ENCODE peak calls at places on chromosomes 4 and X, in six cellular contexts. E, Y, W, G, V and J are unnamed samples.
A peak's percentile ranks its signal among the peaks of the same experiment; 100 is the strongest.

GRCh38 chr4:40335508-40335860 is 351 bp downstream of the CHRNA9 start:
- DNase-seq in E (no peak), Y (no peak), W (no peak), G (no peak), V (no peak), J (no peak)

GRCh38 chr4:184282251-184282713 is 64.6 kb upstream of the ENPP6 start:
- DNase-seq in E (no peak), Y (peak; percentile 60), W (no peak), G (peak; percentile 65), V (no peak), J (no peak)

GRCh38 chr4:142707397-142707796 is 138.7 kb downstream of the INPP4B start:
- DNase-seq in E (no peak), Y (no peak), W (no peak), G (no peak), V (no peak), J (no peak)

GRCh38 chrX:18354369-18355329 is at the start of gene SCML2:
- DNase-seq in E (no peak), Y (peak; percentile 7), W (no peak), G (peak; percentile 41), V (peak; percentile 26), J (no peak)

GRCh38 chr4:68905598-68906237 is 45.9 kb downstream of the UGT2A3 start:
- DNase-seq in E (no peak), Y (peak; percentile 69), W (no peak), G (no peak), V (no peak), J (no peak)

GRCh38 chr4:148443550-148444295 is 1.5 kb upstream of the NR3C2 start:
- DNase-seq in E (no peak), Y (peak; percentile 14), W (no peak), G (peak; percentile 40), V (peak; percentile 45), J (peak; percentile 92)

GRCh38 chr4:185513489-185514181 is 21.7 kb downstream of the PDLIM3 start:
- DNase-seq in E (no peak), Y (no peak), W (no peak), G (peak; percentile 33), V (peak; percentile 86), J (no peak)

GRCh38 chrX:50779694-50780093 is 34.3 kb downstream of the SHROOM4 start:
- DNase-seq in E (no peak), Y (no peak), W (no peak), G (no peak), V (peak; percentile 9), J (no peak)

GRCh38 chr4:42953316-42953715 is 60.8 kb downstream of the GRXCR1 start:
- DNase-seq in E (no peak), Y (no peak), W (no peak), G (no peak), V (no peak), J (no peak)

GRCh38 chr4:36841583-36842326 is 402.8 kb upstream of the NWD2 start:
- DNase-seq in E (no peak), Y (no peak), W (no peak), G (no peak), V (no peak), J (no peak)

GRCh38 chr4:6674500-6675149 is 19.1 kb upstream of the S100P start:
- DNase-seq in E (peak; percentile 43), Y (peak; percentile 63), W (peak; percentile 63), G (peak; percentile 64), V (peak; percentile 48), J (no peak)
- TF ChIP-seq POLR2AphosphoS5 in E (no peak), Y (peak; percentile 51), W (peak; percentile 32), G (no peak), V (no peak), J (no peak)

GRCh38 chr4:8273450-8273849 is 3.9 kb downstream of the HTRA3 start:
- DNase-seq in E (no peak), Y (no peak), W (no peak), G (no peak), V (no peak), J (no peak)

GRCh38 chr4:8276358-8277240 is 7.0 kb downstream of the HTRA3 start:
- DNase-seq in E (no peak), Y (peak; percentile 64), W (no peak), G (no peak), V (peak; percentile 14), J (peak; percentile 83)

GRCh38 chr4:8275511-8275910 is 6.0 kb downstream of the HTRA3 start:
- DNase-seq in E (no peak), Y (no peak), W (no peak), G (no peak), V (no peak), J (no peak)

GRCh38 chr4:8274066-8274652 is 4.6 kb downstream of the HTRA3 start:
- DNase-seq in E (no peak), Y (no peak), W (no peak), G (no peak), V (no peak), J (peak; percentile 70)

DNA sequence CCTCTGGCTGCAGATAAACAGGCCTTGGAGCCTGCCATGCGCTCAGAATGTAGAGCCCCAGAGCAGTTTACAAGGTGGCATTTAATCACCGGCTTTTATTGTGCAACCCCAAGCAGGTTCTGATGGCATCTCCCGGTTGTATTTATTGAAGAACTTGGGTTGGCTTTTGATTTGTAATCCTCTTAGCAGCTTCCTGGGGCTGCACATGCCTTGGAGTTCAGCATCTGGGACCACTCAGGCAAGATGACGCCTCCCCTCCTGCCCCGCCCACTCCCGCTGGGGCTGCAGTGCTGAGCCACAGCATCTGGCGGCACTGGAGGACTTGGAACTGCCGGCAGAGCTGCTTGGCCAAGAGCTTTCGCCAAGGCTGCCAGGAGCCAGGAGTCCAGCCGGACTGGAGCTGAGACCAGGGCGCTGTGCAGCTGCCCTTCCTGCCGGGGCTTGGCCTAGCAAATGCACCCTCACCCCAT is 5.3 kb downstream of the HTRA3 start:
- DNase-seq in E (peak; percentile 92), Y (peak; percentile 71), W (no peak), G (peak; percentile 74), V (no peak), J (peak; percentile 42)
- TF ChIP-seq POLR2AphosphoS5 in E (no peak), Y (peak; percentile 78), W (no peak), G (peak; percentile 74), V (no peak), J (peak; percentile 72)

DNA sequence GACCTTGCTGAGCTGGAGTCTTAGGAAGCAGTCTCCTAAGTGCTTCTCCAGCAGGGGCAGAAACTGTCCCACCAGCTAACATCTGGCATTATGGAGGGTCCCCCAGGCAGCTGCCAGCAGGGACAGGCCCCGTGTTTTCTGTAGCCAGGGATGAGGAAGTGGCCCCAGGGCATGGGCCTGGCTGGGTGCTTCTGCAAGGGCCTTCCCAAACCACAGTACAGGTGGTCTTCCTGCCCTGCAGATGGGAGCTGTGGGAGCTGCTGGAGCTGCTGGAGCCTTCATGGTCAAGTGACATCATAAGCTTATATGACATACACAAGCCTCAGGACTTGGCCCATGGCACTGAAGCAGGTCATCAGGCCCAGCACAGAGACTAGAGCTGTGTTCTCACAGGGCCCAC is 5.0 kb upstream of the MSANTD1 start:
- DNase-seq in E (no peak), Y (no peak), W (no peak), G (no peak), V (no peak), J (no peak)
- TF ChIP-seq POLR2AphosphoS5 in E (no peak), Y (no peak), W (no peak), G (no peak), V (no peak), J (no peak)

GRCh38 chr4:71188197-71188625 is 150.6 kb upstream of the SLC4A4 start:
- DNase-seq in E (no peak), Y (no peak), W (no peak), G (no peak), V (no peak), J (no peak)

GRCh38 chr4:71186257-71186565 is 152.6 kb upstream of the SLC4A4 start:
- DNase-seq in E (no peak), Y (no peak), W (no peak), G (no peak), V (no peak), J (no peak)

GRCh38 chr4:71187399-71188196 is 151.2 kb upstream of the SLC4A4 start:
- DNase-seq in E (no peak), Y (peak; percentile 35), W (no peak), G (peak; percentile 56), V (no peak), J (peak; percentile 35)

GRCh38 chr4:71188951-71189350 is 149.9 kb upstream of the SLC4A4 start:
- DNase-seq in E (no peak), Y (no peak), W (no peak), G (no peak), V (no peak), J (no peak)

DNA sequence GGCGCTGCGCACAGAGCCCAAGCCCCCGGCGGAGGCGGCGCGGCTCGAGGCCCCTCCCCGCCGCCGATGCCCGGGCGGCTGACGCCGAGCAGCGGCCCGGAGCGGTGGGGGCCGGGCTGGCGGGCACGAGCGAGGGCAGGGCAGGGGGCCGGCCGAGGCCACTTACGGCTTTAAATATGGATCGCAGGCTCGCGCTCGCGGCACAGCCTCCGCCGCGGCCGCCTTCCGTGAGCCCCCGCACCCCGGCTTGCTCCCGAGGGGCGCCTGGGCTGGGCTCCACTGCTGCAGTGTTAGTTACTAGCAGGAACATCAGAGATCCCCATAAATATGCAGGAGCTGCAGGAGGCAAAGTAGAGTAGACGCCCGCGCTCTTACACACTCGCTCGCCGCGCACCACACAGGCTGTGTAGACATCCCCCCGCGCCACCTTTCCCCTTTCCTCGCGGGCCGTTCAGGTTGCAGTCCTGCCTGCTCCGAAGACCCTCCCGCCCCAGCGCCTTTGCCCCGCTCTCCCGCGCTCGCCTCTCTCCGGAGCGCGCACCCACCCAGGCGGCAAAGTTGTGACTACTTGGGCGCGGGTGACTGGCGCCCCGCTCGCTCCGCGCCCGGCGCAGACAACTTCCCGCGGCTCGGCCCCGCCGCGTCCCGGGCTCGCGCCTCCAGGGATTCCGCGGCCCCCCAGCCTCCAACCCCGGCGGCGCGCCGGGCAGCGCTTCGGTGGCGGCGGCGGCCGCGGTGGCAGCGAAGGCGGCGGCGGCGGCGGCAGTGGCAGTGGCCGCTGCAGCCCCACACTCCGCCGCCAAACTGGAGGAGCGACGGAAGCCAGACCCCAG is 152.0 kb upstream of the SLC4A4 start:
- DNase-seq in E (no peak), Y (peak; percentile 67), W (no peak), G (peak; percentile 74), V (peak; percentile 28), J (peak; percentile 93)
- TF ChIP-seq POLR2AphosphoS5 in E (no peak), Y (no peak), W (no peak), G (peak; percentile 67), V (no peak), J (no peak)

DNA sequence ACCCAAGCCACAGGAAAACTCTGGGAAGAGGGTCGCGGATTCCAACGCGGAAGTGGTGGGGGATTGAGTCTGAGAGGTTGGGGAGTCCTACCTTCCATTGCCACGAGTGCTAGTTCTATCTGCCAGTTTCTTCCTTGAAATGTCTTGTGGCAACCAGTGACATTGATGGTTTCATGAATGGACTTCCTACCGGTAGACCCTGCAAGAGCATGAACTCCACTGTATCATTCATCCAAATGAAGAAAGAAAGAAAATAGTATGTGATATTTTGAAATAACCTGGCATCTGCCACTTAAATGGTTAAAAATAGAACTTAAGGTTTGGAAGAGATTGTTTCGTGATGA is 1.1 kb upstream of the SLC10A7 start:
- DNase-seq in E (no peak), Y (no peak), W (no peak), G (no peak), V (peak; percentile 41), J (no peak)
- TF ChIP-seq POLR2AphosphoS5 in E (no peak), Y (no peak), W (no peak), G (no peak), V (no peak), J (no peak)

GRCh38 chr4:176792348-176793059 is at the start of gene VEGFC:
- DNase-seq in E (peak; percentile 80), Y (peak; percentile 59), W (no peak), G (peak; percentile 24), V (peak; percentile 69), J (peak; percentile 51)
- TF ChIP-seq POLR2AphosphoS5 in E (no peak), Y (no peak), W (no peak), G (no peak), V (peak; percentile 42), J (no peak)

GRCh38 chr4:20248155-20248558 is 3.5 kb upstream of the SLIT2 start:
- DNase-seq in E (no peak), Y (no peak), W (peak; percentile 29), G (no peak), V (peak; percentile 76), J (no peak)
- TF ChIP-seq POLR2AphosphoS5 in E (no peak), Y (peak; percentile 20), W (no peak), G (no peak), V (no peak), J (no peak)